ENCODE peak calls at places on chromosomes 5 and 9, in seven cellular contexts. X is PC-3; Y is CD8-positive, alpha-beta T cell; U is PC-9; W is lower lobe of right lung; A is fibroblast of lung; D is GM23338. T is an unnamed sample. For H3K36me3 and H3K27me3, the result is how much of the 10 kb centered on the place peaks cover.

GRCh38 chr5:156036640-156037039 is 290.3 kb upstream of the SGCD start:
- DNase-seq in W (no peak), Y (no peak), U (no peak), D (no peak), A (peak), X (no peak), T (no peak)

GRCh38 chr5:141534492-141535213 is 45.8 kb downstream of the PCDHGC5 start:
- DNase-seq in W (no peak), Y (no peak), A (no peak), U (no peak), X (no peak), D (no peak), T (no peak)

GRCh38 chr9:121529237-121529987 is 29.8 kb upstream of the GGTA1 start:
- DNase-seq in D (no peak), X (peak), U (peak), W (peak), A (peak), Y (no peak), T (peak)

GRCh38 chr9:109072810-109073435 is 46.8 kb downstream of the TMEM245 start:
- DNase-seq in D (no peak), U (no peak), X (no peak), W (no peak), A (no peak), Y (no peak), T (no peak)

GRCh38 chr9:81083821-81084512 is 605.4 kb downstream of the TLE1 start:
- DNase-seq in W (no peak), Y (no peak), A (peak), X (peak), U (no peak), D (no peak), T (peak)

GRCh38 chr9:131304676-131305366 is 15.3 kb downstream of the PLPP7 start:
- DNase-seq in A (peak), Y (no peak), W (no peak), X (peak), U (peak), D (no peak), T (peak)

GRCh38 chr5:33313150-33313549 is 127.6 kb upstream of the TARS1 start:
- DNase-seq in A (peak), W (no peak), X (peak), D (peak), Y (no peak), U (peak), T (peak)

GRCh38 chr9:134054891-134055811 is 12.7 kb downstream of the BRD3 start:
- DNase-seq in Y (no peak), D (no peak), A (no peak), X (no peak), U (no peak), W (peak), T (no peak)

GRCh38 chr9:79471577-79472543 is 99.9 kb upstream of the TLE4 start:
- DNase-seq in X (peak), W (peak), D (peak), U (no peak), Y (peak), A (peak), T (peak)

GRCh38 chr5:180670157-180670556 is 20.8 kb upstream of the FLT4 start:
- DNase-seq in X (no peak), W (no peak), U (no peak), A (no peak), D (no peak), Y (no peak), T (no peak)

GRCh38 chr5:60577116-60577515 is 122.8 kb downstream of the DEPDC1B start:
- DNase-seq in D (no peak), U (no peak), W (no peak), X (no peak), Y (no peak), A (peak), T (no peak)

GRCh38 chr9:127199001-127199791 is 65.4 kb upstream of the GARNL3 start:
- DNase-seq in Y (peak), X (peak), W (peak), A (peak), U (peak), D (peak), T (peak)

GRCh38 chr9:129584136-129584535 is 36.8 kb downstream of the C9orf50 start:
- DNase-seq in Y (peak), A (peak), X (peak), U (peak), W (peak), D (peak), T (peak)

GRCh38 chr5:154761062-154761740 is 6.0 kb downstream of the LARP1 start:
- DNase-seq in A (no peak), W (no peak), X (no peak), Y (peak), U (no peak), D (no peak), T (peak)

GRCh38 chr5:169283887-169284286 is 17.1 kb downstream of the SLIT3 start:
- DNase-seq in Y (no peak), U (no peak), D (no peak), A (no peak), W (no peak), X (no peak), T (no peak)

GRCh38 chr5:158456756-158457155 is 597.8 kb upstream of the CLINT1 start:
- DNase-seq in X (peak), U (no peak), Y (no peak), A (peak), D (no peak), W (no peak), T (peak)

GRCh38 chr5:54024466-54024865 is 285.9 kb downstream of the ARL15 start:
- DNase-seq in Y (no peak), X (no peak), W (no peak), U (no peak), A (peak), D (no peak), T (peak)

GRCh38 chr5:1216211-1216917 is 8.8 kb upstream of the SLC6A18 start:
- DNase-seq in U (no peak), Y (no peak), D (no peak), W (no peak), X (no peak), A (no peak), T (no peak)

GRCh38 chr5:6106756-6107155 is 271.6 kb downstream of the MED10 start:
- DNase-seq in D (no peak), W (no peak), U (no peak), X (peak), A (no peak), Y (no peak), T (no peak)

GRCh38 chr5:119427052-119427451 is 25.2 kb upstream of the HSD17B4 start:
- DNase-seq in X (no peak), U (no peak), D (no peak), A (no peak), Y (no peak), W (no peak), T (no peak)

GRCh38 chr5:180090098-180090768 is 18.7 kb upstream of the RNF130 start:
- DNase-seq in D (peak), W (peak), X (peak), U (peak), A (peak), Y (peak), T (peak)

GRCh38 chr9:98532574-98532973 is 176.2 kb downstream of the GABBR2 start:
- DNase-seq in U (no peak), X (no peak), Y (no peak), W (no peak), A (peak), D (no peak), T (no peak)

GRCh38 chr9:123537809-123538208 is 181.8 kb downstream of the CRB2 start:
- DNase-seq in U (no peak), D (no peak), X (no peak), A (no peak), W (no peak), Y (no peak), T (no peak)

GRCh38 chr9:97596906-97597305 is 36.3 kb downstream of the TSTD2 start:
- DNase-seq in W (no peak), D (no peak), X (no peak), Y (no peak), U (no peak), A (no peak), T (no peak)

GRCh38 chr5:42691413-42691861 is 65.2 kb upstream of the CCDC152 start:
- DNase-seq in U (no peak), X (no peak), D (no peak), A (peak), Y (no peak), W (no peak), T (peak)

GRCh38 chr9:131111854-131112311 is 13.5 kb upstream of the NUP214 start:
- DNase-seq in X (no peak), U (no peak), D (peak), Y (no peak), W (no peak), A (no peak), T (no peak)

GRCh38 chr5:1524481-1524798 is 680 bp upstream of the LPCAT1 start:
- DNase-seq in X (no peak), A (no peak), W (no peak), U (no peak), D (peak), Y (peak), T (no peak)

GRCh38 chr9:105205787-105206511 is 38.5 kb upstream of the SLC44A1 start:
- DNase-seq in U (no peak), D (no peak), A (peak), X (peak), Y (no peak), W (no peak), T (peak)

GRCh38 chr5:89967806-89968444 is 441.6 kb downstream of the CETN3 start:
- DNase-seq in Y (no peak), X (peak), A (peak), D (no peak), W (no peak), U (no peak), T (peak)

GRCh38 chr5:68528877-68529276 is 313.3 kb downstream of the PIK3R1 start:
- DNase-seq in W (no peak), Y (no peak), A (peak), U (no peak), D (no peak), X (no peak), T (peak)

GRCh38 chr5:105931782-105932489 is 1738.8 kb downstream of the EFNA5 start:
- DNase-seq in Y (no peak), X (peak), W (no peak), A (peak), U (no peak), D (no peak), T (no peak)
- H3K36me3 ChIP-seq in Y (under half), X (under half), W (under half), A (under half), U (under half), D (under half), T (under half)

GRCh38 chr9:1005043-1005667 is 28.7 kb downstream of the DMRT3 start:
- DNase-seq in W (no peak), Y (peak), A (peak), X (peak), D (peak), U (peak), T (peak)
- H3K27me3 ChIP-seq in W (under half), Y (under half), A (under half), X (under half), D (under half), U (under half), T (under half)

GRCh38 chr9:18905883-18906649 is 126.9 kb downstream of the SAXO1 start:
- DNase-seq in U (no peak), Y (no peak), X (no peak), A (peak), W (no peak), D (no peak), T (no peak)

GRCh38 chr9:18907927-18908625 is 124.9 kb downstream of the SAXO1 start:
- DNase-seq in D (no peak), A (no peak), Y (no peak), U (no peak), W (no peak), X (no peak), T (no peak)

GRCh38 chr9:18909140-18910018 is 123.6 kb downstream of the SAXO1 start:
- DNase-seq in Y (no peak), X (no peak), D (no peak), W (no peak), U (no peak), A (no peak), T (no peak)

GRCh38 chr9:18906656-18907395 is 126.2 kb downstream of the SAXO1 start:
- DNase-seq in A (peak), D (no peak), W (no peak), Y (no peak), U (no peak), X (peak), T (no peak)

GRCh38 chr9:18905033-18905882 is 127.8 kb downstream of the SAXO1 start:
- DNase-seq in W (no peak), D (no peak), A (peak), X (peak), Y (no peak), U (no peak), T (no peak)
- H3K4me3 ChIP-seq in W (no peak), D (no peak), A (no peak), X (no peak), Y (no peak), U (no peak), T (no peak)

GRCh38 chr9:116378873-116379272 is 225.3 kb downstream of the PAPPA start:
- DNase-seq in A (no peak), U (no peak), X (no peak), W (no peak), Y (no peak), D (no peak), T (no peak)
- H3K36me3 ChIP-seq in A (under half), U (under half), X (under half), W (under half), Y (under half), D (under half), T (under half)

DNA sequence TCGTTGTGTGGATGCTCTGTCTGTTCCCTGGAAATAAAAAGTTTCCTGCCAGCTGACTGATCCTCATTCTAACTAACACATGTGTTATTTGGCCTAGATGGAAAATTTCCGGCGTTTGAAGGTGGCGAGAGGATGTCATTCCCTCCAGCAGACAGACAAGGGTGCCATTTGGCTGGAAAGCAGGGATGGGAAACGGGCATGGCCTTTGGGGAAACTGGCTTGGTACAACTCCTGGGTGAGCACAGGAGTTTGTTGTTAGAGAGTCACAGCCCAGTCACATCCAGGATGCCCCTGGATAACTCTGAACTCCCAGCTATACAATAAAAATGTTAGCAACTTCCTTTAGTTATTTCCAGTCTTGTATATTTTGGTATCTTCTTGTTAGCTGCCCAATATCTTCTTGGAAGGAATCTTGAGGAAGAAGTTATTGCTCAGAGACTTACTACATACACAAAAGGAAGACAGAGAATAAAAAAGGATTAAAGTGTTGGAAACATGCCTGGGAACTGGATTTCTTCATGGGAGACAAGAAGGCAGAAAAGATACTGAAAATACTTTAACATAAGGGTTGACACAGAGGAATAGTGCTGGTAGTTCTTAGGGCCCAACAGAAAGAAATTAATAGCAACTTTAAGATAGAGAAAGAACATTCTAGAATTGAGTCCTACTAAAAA is 41.9 kb downstream of the TEK start:
- DNase-seq in Y (no peak), A (peak), W (no peak), D (no peak), X (no peak), U (no peak), T (no peak)
- H3K27me3 ChIP-seq in Y (under half), A (under half), W (under half), D (under half), X (under half), U (under half), T (under half)

DNA sequence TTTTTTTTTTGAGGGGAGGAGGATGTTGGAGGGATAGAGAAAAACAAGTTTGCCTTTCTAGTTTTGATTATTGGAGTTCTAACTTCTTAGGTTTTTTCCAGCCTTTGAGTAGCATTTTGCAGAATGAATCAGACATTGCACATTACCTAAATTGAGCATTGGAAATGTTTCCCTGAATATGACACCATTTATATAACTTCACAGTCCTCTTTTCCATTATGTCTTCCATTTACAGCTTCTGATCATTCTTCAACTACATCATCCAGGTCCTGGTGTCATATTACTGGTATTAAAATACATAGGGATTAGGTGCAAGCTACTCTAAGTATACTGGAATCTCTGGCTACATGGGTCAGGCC is 286.1 kb downstream of the ARHGAP26 start:
- DNase-seq in W (no peak), X (no peak), U (no peak), D (no peak), A (peak), Y (no peak), T (no peak)
- H3K4me3 ChIP-seq in W (no peak), X (no peak), U (no peak), D (no peak), A (no peak), Y (no peak), T (no peak)

DNA sequence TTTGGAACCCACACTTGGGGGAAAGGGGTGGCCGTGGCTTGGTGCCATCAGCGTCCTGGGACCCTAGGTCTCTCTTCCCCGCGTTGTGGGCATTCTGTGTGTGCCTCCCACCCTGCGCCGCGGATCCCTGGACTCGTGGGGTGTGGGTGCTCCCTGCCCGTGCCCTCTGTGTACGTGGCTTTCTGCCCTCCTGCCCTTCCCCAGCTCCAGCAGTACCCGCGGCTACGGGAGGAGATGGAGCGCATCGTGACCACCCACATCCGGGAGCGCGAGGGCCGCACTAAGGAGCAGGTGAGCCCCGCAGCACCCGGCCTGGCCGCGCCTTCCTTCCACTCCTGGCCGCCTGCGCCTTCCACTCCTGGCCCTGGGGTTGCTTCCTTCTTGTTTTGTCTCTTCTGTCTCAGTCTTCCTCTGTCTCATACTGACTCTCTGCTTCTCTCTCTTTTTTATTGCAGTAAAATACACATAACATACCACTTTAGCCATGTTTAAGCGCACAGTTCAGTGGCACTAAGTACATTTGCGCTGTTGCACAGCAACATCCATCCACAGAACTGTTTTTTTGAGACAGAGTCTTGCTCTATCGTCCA is 30.7 kb downstream of the DNM1 start:
- DNase-seq in D (no peak), A (no peak), Y (no peak), W (no peak), U (no peak), X (no peak), T (no peak)
- H3K36me3 ChIP-seq in D (under half), A (under half), Y (under half), W (under half), U (under half), X (under half), T (under half)

GRCh38 chr5:11814373-11814772 is 89.9 kb downstream of the CTNND2 start:
- DNase-seq in Y (no peak), A (no peak), D (no peak), X (no peak), W (no peak), U (no peak), T (no peak)
- H3K27me3 ChIP-seq in Y (under half), A (under half), D (under half), X (under half), W (under half), U (under half), T (under half)

T was measured in bronchial epithelial cell.